ENCODE peak calls at places on chromosome 7, in ten cellular contexts. Y is SK-N-SH, P is stomach, I is BE2C, J is Panc1, U is aorta, M is heart left ventricle, D is ovary, A is tibial artery, N is DND-41. W is an unnamed sample. For H3K27me3 and H3K4me1, the result is how much of the 10 kb centered on the place peaks cover.

GRCh38 chr7:139124084-139124914 is 14.8 kb upstream of the ZC3HAV1 start:
- DNase-seq in Y (no peak), P (no peak), I (no peak), J (no peak), U (no peak), M (no peak), D (no peak), A (no peak), N (no peak), W (no peak)

GRCh38 chr7:106485031-106485551 is 175.9 kb downstream of the CCDC71L start:
- DNase-seq in Y (no peak), P (no peak), I (no peak), J (no peak), U (no peak), M (no peak), D (no peak), A (no peak), N (no peak), W (no peak)

GRCh38 chr7:80312139-80312661 is 177.6 kb downstream of the GNAI1 start:
- DNase-seq in Y (no peak), P (no peak), I (no peak), J (peak), U (no peak), M (no peak), D (no peak), A (no peak), N (no peak), W (no peak)

GRCh38 chr7:42263971-42264370 is 27.0 kb upstream of the GLI3 start:
- DNase-seq in Y (no peak), P (no peak), I (no peak), J (no peak), U (no peak), M (no peak), D (no peak), A (peak), N (no peak), W (no peak)

GRCh38 chr7:114976666-114977065 is 54.8 kb downstream of the MDFIC start:
- DNase-seq in Y (no peak), P (no peak), I (no peak), J (no peak), U (no peak), M (no peak), D (no peak), A (no peak), N (no peak), W (no peak)

GRCh38 chr7:98862716-98863420 is 6.9 kb downstream of the TMEM130 start:
- DNase-seq in Y (no peak), P (no peak), I (no peak), J (no peak), U (no peak), M (no peak), D (no peak), A (no peak), N (no peak), W (no peak)

GRCh38 chr7:100867796-100868485 is 754 bp downstream of the TRIP6 start:
- DNase-seq in Y (peak), P (no peak), I (no peak), J (no peak), U (no peak), M (no peak), D (no peak), A (no peak), N (no peak), W (no peak)

GRCh38 chr7:124155400-124156022 is 122.6 kb upstream of the TMEM229A start:
- DNase-seq in Y (peak), P (no peak), I (no peak), J (no peak), U (no peak), M (no peak), D (no peak), A (no peak), N (no peak), W (no peak)

GRCh38 chr7:16644987-16645592 is 464 bp downstream of the ANKMY2 start:
- DNase-seq in Y (peak), P (peak), I (no peak), J (no peak), U (peak), M (peak), D (peak), A (peak), N (no peak), W (peak)

GRCh38 chr7:55177589-55178261 is 158.9 kb downstream of the EGFR start:
- DNase-seq in Y (peak), P (peak), I (no peak), J (no peak), U (no peak), M (no peak), D (peak), A (no peak), N (no peak), W (no peak)

GRCh38 chr7:38318803-38319416 is 45.5 kb upstream of the TARP start:
- DNase-seq in Y (peak), P (no peak), I (peak), J (peak), U (no peak), M (no peak), D (no peak), A (no peak), N (no peak), W (no peak)

GRCh38 chr7:44087914-44088838 is 5.8 kb upstream of the POLM start:
- DNase-seq in Y (peak), P (no peak), I (no peak), J (no peak), U (peak), M (peak), D (peak), A (peak), N (no peak), W (no peak)

GRCh38 chr7:32774411-32774970 is 117.1 kb downstream of the KBTBD2 start:
- DNase-seq in Y (no peak), P (no peak), I (no peak), J (no peak), U (no peak), M (no peak), D (no peak), A (no peak), N (no peak), W (no peak)

GRCh38 chr7:87231243-87231642 is 11.7 kb upstream of the TMEM243 start:
- DNase-seq in Y (peak), P (peak), I (peak), J (no peak), U (no peak), M (peak), D (no peak), A (no peak), N (no peak), W (no peak)

GRCh38 chr7:155097338-155097737 is 27.2 kb downstream of the HTR5A start:
- DNase-seq in Y (no peak), P (no peak), I (no peak), J (no peak), U (no peak), M (no peak), D (no peak), A (no peak), N (no peak), W (no peak)

GRCh38 chr7:66522518-66522917 is 106.2 kb upstream of the KCTD7 start:
- DNase-seq in Y (peak), P (no peak), I (no peak), J (no peak), U (no peak), M (no peak), D (no peak), A (no peak), N (peak), W (no peak)

GRCh38 chr7:103984050-103984449 is 5.4 kb downstream of the RELN start:
- DNase-seq in Y (no peak), P (no peak), I (no peak), J (no peak), U (no peak), M (no peak), D (no peak), A (no peak), N (no peak), W (no peak)
- H3K27me3 ChIP-seq in Y (under half), P (under half), I (under half), J (under half), U (under half), M (under half), D (under half), A (under half), N (under half), W (under half)

GRCh38 chr7:27709137-27710075 is 30.6 kb upstream of the TAX1BP1 start:
- DNase-seq in Y (peak), P (no peak), I (no peak), J (no peak), U (no peak), M (no peak), D (no peak), A (no peak), N (no peak), W (no peak)

GRCh38 chr7:27714831-27715444 is 25.0 kb upstream of the TAX1BP1 start:
- DNase-seq in Y (no peak), P (no peak), I (no peak), J (no peak), U (no peak), M (no peak), D (no peak), A (no peak), N (no peak), W (no peak)

GRCh38 chr7:27708485-27708884 is 31.5 kb upstream of the TAX1BP1 start:
- DNase-seq in Y (no peak), P (no peak), I (no peak), J (no peak), U (no peak), M (no peak), D (no peak), A (no peak), N (no peak), W (no peak)

DNA sequence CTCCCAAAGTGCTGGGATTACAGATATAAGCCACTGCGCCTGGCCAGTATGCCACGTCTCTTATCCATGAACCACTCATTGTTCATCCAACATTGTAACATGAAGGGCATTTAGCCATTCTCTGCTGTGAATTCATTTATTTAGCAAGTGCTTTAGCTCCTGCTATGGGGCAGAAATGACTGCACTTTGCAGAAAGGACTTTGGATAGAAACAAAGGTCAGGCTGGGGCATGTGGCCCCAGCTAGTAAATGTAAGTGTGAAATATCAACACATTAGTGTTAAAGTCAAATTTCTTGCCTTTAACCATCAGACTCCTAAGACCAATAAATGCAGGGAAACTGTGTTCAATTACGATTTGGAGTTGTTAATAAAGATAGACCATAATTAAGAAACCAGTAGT is 27.7 kb upstream of the TAX1BP1 start:
- DNase-seq in Y (no peak), P (no peak), I (no peak), J (no peak), U (no peak), M (no peak), D (no peak), A (no peak), N (no peak), W (no peak)
- H3K4me1 ChIP-seq in Y (under half), P (under half), I (under half), J (under half), U (under half), M (under half), D (under half), A (under half), N (under half), W (under half)

GRCh38 chr7:45568536-45569289 is 5.5 kb upstream of the ADCY1 start:
- DNase-seq in Y (peak), P (no peak), I (no peak), J (no peak), U (no peak), M (no peak), D (no peak), A (no peak), N (no peak), W (no peak)

GRCh38 chr7:45566386-45566785 is 7.8 kb upstream of the ADCY1 start:
- DNase-seq in Y (no peak), P (no peak), I (no peak), J (no peak), U (no peak), M (no peak), D (no peak), A (no peak), N (no peak), W (no peak)

GRCh38 chr7:45570797-45571196 is 3.4 kb upstream of the ADCY1 start:
- DNase-seq in Y (peak), P (no peak), I (no peak), J (no peak), U (no peak), M (no peak), D (no peak), A (no peak), N (no peak), W (no peak)

GRCh38 chr7:45567713-45568112 is 6.5 kb upstream of the ADCY1 start:
- DNase-seq in Y (peak), P (no peak), I (no peak), J (no peak), U (no peak), M (no peak), D (no peak), A (no peak), N (no peak), W (no peak)

DNA sequence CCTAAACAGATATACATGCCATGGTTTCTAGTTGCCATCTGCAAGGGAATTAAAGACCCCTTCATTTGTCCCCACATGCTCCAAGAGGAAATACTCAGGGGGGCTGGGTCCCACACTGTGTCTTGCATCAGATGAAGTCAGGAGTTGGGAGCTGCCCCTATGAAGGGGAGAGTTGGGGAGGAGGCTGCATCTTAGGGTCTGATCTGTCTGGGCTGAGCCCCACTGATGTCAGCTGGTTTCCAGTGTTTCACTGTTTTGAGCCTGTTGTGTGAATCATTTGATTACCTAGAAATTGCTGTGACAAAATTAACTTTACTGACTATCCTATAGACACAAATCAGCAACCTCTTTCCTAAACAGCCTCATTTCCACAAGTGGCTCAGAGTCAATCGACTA is 4.9 kb upstream of the ADCY1 start:
- DNase-seq in Y (peak), P (no peak), I (no peak), J (no peak), U (no peak), M (no peak), D (no peak), A (no peak), N (no peak), W (no peak)
- H3K27me3 ChIP-seq in Y (under half), P (under half), I (under half), J (under half), U (under half), M (under half), D (under half), A (under half), N (under half), W (under half)

GRCh38 chr7:50393076-50393475 is 57.1 kb downstream of the FIGNL1 start:
- DNase-seq in Y (no peak), P (no peak), I (no peak), J (no peak), U (no peak), M (no peak), D (no peak), A (no peak), N (no peak), W (no peak)
- H3K4me1 ChIP-seq in Y (under half), P (under half), I (under half), J (under half), U (under half), M (under half), D (under half), A (under half), N (under half), W (under half)